ENCODE peak calls at places on chromosomes 7 and 10, in five cellular contexts. L is GM12878, F is transverse colon, J is stomach, O is suprapubic skin. V is an unnamed sample.

GRCh38 chr10:12445701-12446334 is 96.5 kb downstream of the CAMK1D start:
- DNase-seq in L (no peak), F (no peak), J (no peak), O (no peak), V (peak)

GRCh38 chr7:121431389-121431788 is 35.3 kb upstream of the FAM3C start:
- DNase-seq in L (no peak), F (no peak), J (no peak), O (no peak), V (no peak)

GRCh38 chr7:128106840-128107239 is 75.6 kb upstream of the LRRC4 start:
- DNase-seq in L (no peak), F (no peak), J (no peak), O (peak), V (no peak)

GRCh38 chr7:128172151-128172550 is 68.9 kb upstream of the LEP start:
- DNase-seq in L (no peak), F (no peak), J (no peak), O (no peak), V (no peak)

GRCh38 chr7:34762769-34763168 is 104.8 kb downstream of the NPSR1 start:
- DNase-seq in L (no peak), F (no peak), J (no peak), O (no peak), V (no peak)

GRCh38 chr7:139451638-139452037 is 31.8 kb downstream of the KLRG2 start:
- DNase-seq in L (no peak), F (no peak), J (no peak), O (no peak), V (no peak)

GRCh38 chr10:132306951-132307751 is 599 bp downstream of the STK32C start:
- DNase-seq in L (no peak), F (peak), J (peak), O (peak), V (no peak)

GRCh38 chr10:67665491-67665890 is 30.5 kb downstream of the CTNNA3 start:
- DNase-seq in L (no peak), F (no peak), J (no peak), O (no peak), V (no peak)

GRCh38 chr7:44071726-44072363 is 6.5 kb upstream of the PGAM2 start:
- DNase-seq in L (no peak), F (peak), J (no peak), O (no peak), V (no peak)

GRCh38 chr10:9305018-9305655 is 1250.6 kb downstream of the GATA3 start:
- DNase-seq in L (no peak), F (no peak), J (no peak), O (no peak), V (no peak)

GRCh38 chr10:79445217-79445707 is at the start of gene ZCCHC24:
- DNase-seq in L (no peak), F (peak), J (peak), O (no peak), V (no peak)

GRCh38 chr10:110426294-110427153 is 71.2 kb upstream of the DUSP5 start:
- DNase-seq in L (no peak), F (no peak), J (no peak), O (no peak), V (peak)

GRCh38 chr7:23093111-23093510 is 12.5 kb upstream of the KLHL7 start:
- DNase-seq in L (no peak), F (no peak), J (no peak), O (no peak), V (no peak)

GRCh38 chr7:129258649-129259389 is 34.0 kb downstream of the AHCYL2 start:
- DNase-seq in L (no peak), F (no peak), J (no peak), O (no peak), V (no peak)

GRCh38 chr7:135597181-135597925 is 39.6 kb downstream of the NUP205 start:
- DNase-seq in L (no peak), F (no peak), J (no peak), O (no peak), V (no peak)

GRCh38 chr10:110525349-110526260 is 27.9 kb downstream of the DUSP5 start:
- DNase-seq in L (no peak), F (no peak), J (no peak), O (no peak), V (no peak)

GRCh38 chr7:74002474-74003017 is 25.4 kb upstream of the ELN start:
- DNase-seq in L (no peak), F (peak), J (peak), O (no peak), V (no peak)

GRCh38 chr10:71262027-71262426 is 49.7 kb downstream of the UNC5B start:
- DNase-seq in L (no peak), F (peak), J (no peak), O (no peak), V (no peak)

GRCh38 chr10:128047337-128047736 is 78.9 kb downstream of the MKI67 start:
- DNase-seq in L (peak), F (peak), J (peak), O (peak), V (peak)

GRCh38 chr10:96918214-96919002 is 86.3 kb downstream of the LCOR start:
- DNase-seq in L (no peak), F (no peak), J (no peak), O (no peak), V (no peak)

GRCh38 chr10:74822583-74823089 is 3.8 kb upstream of the KAT6B start:
- DNase-seq in L (no peak), F (no peak), J (no peak), O (no peak), V (no peak)

GRCh38 chr10:62653254-62653653 is 151.3 kb upstream of the ADO start:
- DNase-seq in L (peak), F (peak), J (no peak), O (no peak), V (no peak)

GRCh38 chr7:79176859-79177477 is 276.5 kb downstream of the MAGI2 start:
- DNase-seq in L (no peak), F (no peak), J (no peak), O (no peak), V (no peak)

GRCh38 chr7:100822236-100823139 is 4.8 kb downstream of the EPHB4 start:
- DNase-seq in L (no peak), F (no peak), J (no peak), O (no peak), V (no peak)

GRCh38 chr10:132204078-132204780 is 17.5 kb downstream of the DPYSL4 start:
- DNase-seq in L (no peak), F (no peak), J (no peak), O (no peak), V (no peak)

GRCh38 chr7:69411018-69411417 is 187.3 kb upstream of the AUTS2 start:
- DNase-seq in L (no peak), F (no peak), J (no peak), O (no peak), V (no peak)

GRCh38 chr7:521221-522070 is 1.8 kb upstream of the PDGFA start:
- DNase-seq in L (no peak), F (peak), J (peak), O (no peak), V (no peak)

GRCh38 chr7:92740713-92741126 is 95.7 kb downstream of the CDK6 start:
- DNase-seq in L (no peak), F (no peak), J (no peak), O (no peak), V (no peak)

GRCh38 chr10:11162828-11163599 is 145.3 kb downstream of the CELF2 start:
- DNase-seq in L (peak), F (peak), J (peak), O (no peak), V (peak)

GRCh38 chr10:101817542-101818118 is 614 bp downstream of the OGA start:
- DNase-seq in L (no peak), F (peak), J (peak), O (peak), V (peak)

GRCh38 chr10:120981601-120982381 is 130.6 kb downstream of the WDR11 start:
- DNase-seq in L (no peak), F (no peak), J (no peak), O (no peak), V (no peak)

GRCh38 chr7:2826806-2827205 is 17.3 kb downstream of the GNA12 start:
- DNase-seq in L (no peak), F (no peak), J (no peak), O (no peak), V (no peak)

GRCh38 chr10:5530412-5530806 is 5.6 kb downstream of the CALML3 start:
- DNase-seq in L (no peak), F (peak), J (peak), O (no peak), V (no peak)

GRCh38 chr10:132251928-132252327 is 55.8 kb downstream of the STK32C start:
- DNase-seq in L (no peak), F (no peak), J (no peak), O (no peak), V (no peak)

GRCh38 chr7:90404777-90405176 is 1.5 kb downstream of the CLDN12 start:
- DNase-seq in L (no peak), F (no peak), J (no peak), O (no peak), V (no peak)

GRCh38 chr10:43680035-43680434 is 31.4 kb upstream of the ZNF32 start:
- DNase-seq in L (no peak), F (no peak), J (no peak), O (no peak), V (no peak)

GRCh38 chr7:6530626-6531491 is 20.4 kb downstream of the GRID2IP start:
- DNase-seq in L (no peak), F (peak), J (peak), O (no peak), V (no peak)

GRCh38 chr7:99740573-99741437 is 5.8 kb upstream of the CYP3A7 start:
- DNase-seq in L (no peak), F (no peak), J (no peak), O (no peak), V (no peak)

GRCh38 chr10:112363696-112364688 is 9.9 kb upstream of the ACSL5 start:
- DNase-seq in L (no peak), F (peak), J (no peak), O (no peak), V (no peak)

GRCh38 chr10:112359606-112360307 is 14.2 kb upstream of the ACSL5 start:
- DNase-seq in L (no peak), F (peak), J (no peak), O (peak), V (no peak)

GRCh38 chr10:112360308-112361270 is 13.3 kb upstream of the ACSL5 start:
- DNase-seq in L (no peak), F (peak), J (peak), O (no peak), V (peak)

GRCh38 chr10:112362833-112363232 is 11.1 kb upstream of the ACSL5 start:
- DNase-seq in L (no peak), F (peak), J (no peak), O (no peak), V (no peak)

GRCh38 chr10:112361951-112362770 is 11.8 kb upstream of the ACSL5 start:
- DNase-seq in L (no peak), F (peak), J (peak), O (no peak), V (peak)
- TF ChIP-seq EP300 in L (no peak), F (peak), J (no peak), O (no peak), V (no peak)

DNA sequence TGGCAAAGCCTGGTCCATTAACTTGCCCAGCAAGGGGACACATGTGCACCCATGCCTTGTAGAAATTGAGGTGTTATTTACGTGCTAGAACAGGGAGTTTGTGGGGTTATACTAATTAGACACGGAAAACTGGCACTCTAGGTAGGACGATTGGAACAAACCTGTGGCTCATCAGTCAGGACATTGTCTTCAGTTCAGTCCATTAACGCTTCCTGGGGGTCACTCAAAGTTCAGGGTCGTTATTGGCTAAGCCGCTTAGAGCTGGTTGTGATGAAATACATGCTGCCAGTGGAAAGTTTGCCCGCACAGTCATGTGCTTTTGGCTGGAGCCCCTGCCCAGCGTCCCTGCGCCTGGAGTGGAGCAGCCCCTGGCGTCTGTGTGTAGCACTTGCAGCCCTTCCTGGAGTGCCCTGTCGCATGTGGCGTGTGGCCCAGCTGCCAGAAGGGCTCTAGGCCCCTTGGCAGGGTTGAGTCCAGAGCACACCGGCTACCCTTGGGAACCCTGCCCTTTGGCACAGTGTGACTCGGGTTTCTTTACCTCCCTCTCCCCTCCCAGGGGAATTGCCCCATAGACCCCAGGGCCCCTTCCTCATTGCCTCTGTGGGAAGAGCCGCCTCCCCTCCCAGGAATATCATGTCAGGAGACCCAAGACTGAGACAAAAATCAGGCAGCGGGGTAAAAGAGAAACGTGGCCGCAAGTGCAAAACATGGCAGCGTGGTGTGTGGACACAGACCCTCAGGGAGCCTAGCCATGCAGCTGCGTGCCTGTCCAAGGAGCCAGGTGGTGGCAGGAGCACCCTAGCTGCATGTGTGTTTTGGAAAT is 9.8 kb downstream of the ZNF775 start:
- DNase-seq in L (no peak), F (peak), J (peak), O (no peak), V (peak)
- TF ChIP-seq EP300 in L (no peak), F (no peak), J (no peak), O (no peak), V (peak)

DNA sequence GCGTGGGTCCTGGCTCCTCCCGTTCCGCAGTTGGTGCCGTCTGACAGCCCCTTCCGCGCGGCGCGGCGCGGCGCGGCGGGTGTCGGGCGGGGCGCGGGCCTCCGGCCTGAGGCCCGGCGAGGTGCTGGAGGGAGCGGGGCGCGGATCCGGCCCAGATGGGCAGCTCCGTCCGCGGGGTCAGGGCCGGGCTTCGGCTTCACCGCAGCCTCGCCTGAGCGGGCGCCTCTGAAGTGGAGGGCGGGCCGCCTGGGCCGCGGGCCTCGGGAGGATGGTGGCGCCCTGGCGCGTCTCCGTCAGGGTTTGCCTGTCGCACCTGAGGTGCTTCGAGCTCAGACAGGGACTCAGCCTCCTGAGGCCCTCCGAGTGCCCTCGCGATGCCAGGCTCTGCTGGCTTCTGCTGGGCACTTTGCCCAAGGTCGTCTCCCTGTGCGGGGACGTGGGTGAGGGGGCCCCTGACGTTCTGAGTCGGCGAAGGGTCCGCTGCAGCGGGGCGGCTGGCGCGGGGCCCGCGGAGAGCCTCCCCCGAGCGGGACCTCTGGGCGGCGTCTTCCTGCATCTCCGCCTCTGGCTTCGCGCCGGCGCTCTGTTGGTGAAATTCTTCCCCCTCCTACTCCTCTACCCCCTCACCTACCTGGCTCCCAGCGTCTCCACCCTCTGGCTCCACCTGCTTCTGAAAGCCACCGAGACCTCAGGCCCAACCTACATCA is 471 bp downstream of the ADCK2 start:
- DNase-seq in L (no peak), F (peak), J (peak), O (no peak), V (no peak)
- TF ChIP-seq EP300 in L (no peak), F (no peak), J (no peak), O (no peak), V (no peak)

GRCh38 chr10:112872728-112873127 is 77.3 kb upstream of the TCF7L2 start:
- DNase-seq in L (no peak), F (no peak), J (no peak), O (no peak), V (no peak)

GRCh38 chr10:112874982-112875381 is 75.1 kb upstream of the TCF7L2 start:
- DNase-seq in L (no peak), F (no peak), J (no peak), O (no peak), V (no peak)

GRCh38 chr10:112871021-112871420 is 79.0 kb upstream of the TCF7L2 start:
- DNase-seq in L (no peak), F (no peak), J (no peak), O (no peak), V (no peak)

GRCh38 chr10:112873541-112873940 is 76.5 kb upstream of the TCF7L2 start:
- DNase-seq in L (no peak), F (no peak), J (no peak), O (no peak), V (no peak)

DNA sequence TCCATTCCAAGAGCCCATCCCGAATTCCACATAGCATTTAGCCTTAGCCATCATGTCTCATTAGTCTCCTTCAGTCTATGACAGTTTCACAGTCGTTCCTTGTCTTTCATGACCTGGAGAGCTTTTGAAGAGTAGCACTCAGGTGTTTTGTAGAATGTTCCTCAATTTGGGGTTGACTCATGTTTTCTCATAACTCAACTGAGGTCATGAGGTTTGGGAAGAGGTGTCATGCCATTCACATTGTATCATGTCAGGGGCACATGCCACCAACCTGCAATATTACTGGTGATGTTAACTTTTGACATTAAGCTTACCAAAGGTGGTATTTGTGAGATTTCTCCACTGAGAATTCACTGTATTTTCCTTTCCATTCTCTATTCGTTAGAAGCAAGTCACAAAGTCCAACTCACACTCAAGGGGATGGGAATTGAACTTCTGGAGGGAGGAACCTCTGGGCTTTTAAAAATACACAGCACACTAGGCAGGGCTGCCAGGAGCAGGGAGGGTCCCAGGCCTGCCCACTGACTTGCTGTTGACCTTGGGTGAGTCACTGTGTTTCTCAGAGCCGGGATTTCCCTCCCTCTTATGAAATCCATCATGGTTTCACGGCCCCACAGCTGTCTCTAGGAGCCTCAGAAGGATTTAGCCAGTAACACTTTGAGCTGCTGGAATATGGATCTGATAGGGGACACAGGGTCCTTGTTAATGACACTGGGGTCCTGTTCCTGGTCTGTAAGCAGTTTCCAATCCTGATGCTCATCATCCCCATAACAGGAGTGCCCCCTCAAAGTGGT is 74.4 kb upstream of the TCF7L2 start:
- DNase-seq in L (no peak), F (peak), J (peak), O (no peak), V (no peak)
- TF ChIP-seq EP300 in L (no peak), F (no peak), J (no peak), O (no peak), V (no peak)

DNA sequence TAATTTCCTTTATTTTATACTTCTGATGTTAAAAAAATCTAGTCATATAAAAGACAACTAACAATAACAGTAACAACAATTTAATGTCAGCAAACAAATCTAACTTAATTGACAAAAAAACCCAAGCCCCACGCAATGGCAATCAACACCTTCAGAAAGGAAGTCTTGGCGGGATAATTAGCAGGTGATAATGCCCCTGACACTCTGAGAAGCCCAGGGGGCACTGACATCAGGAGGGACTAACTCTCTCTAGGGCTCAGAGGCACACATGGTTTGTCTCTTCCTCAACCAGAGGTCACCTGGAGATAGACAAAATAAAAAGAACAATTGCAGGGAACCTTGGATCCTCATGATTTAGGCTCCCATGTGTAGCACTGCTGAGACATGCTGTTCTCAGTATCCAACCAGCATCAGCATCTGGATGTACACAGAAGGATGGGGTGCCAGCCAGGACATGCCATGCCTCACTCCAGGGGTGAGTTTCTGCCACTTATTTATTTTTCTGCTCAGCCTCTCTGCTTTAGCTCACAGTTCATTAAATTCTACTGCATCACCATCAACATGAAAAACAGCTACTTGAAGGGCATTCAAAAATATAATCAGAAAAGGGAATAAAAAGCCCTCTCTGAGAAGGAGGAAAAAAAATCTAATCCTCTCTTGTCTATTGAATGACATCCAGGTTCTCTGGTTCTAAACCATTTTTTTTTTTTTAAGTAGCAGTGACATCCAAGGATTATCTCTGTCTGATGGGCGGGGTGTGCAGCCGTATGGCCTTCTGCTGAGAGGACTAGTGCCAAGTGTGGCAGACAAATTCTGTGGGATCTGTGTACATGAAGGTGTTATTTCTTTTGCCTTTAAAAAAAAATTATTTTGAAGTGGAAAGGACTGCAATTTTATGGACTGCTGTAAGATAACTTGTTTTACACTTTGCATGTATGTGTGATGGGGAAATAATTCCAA is 96.3 kb downstream of the ATXN7L1 start:
- DNase-seq in L (no peak), F (no peak), J (no peak), O (no peak), V (no peak)
- TF ChIP-seq EP300 in L (no peak), F (no peak), J (no peak), O (no peak), V (no peak)

V was measured in tibial nerve.